ENCODE peak calls at places on chromosomes 1 and 21, in seven cellular contexts. L, K, G, B, Y, E and V are unnamed samples.

GRCh38 chr21:32240708-32241433 is 38.0 kb downstream of the MIS18A start:
- DNase-seq in E (no peak), B (no peak), Y (no peak), K (no peak), L (no peak), G (no peak), V (no peak)

GRCh38 chr1:41902125-41902524 is 16.6 kb downstream of the HIVEP3 start:
- DNase-seq in E (no peak), K (no peak), L (peak; percentile 68), Y (no peak), G (no peak), B (peak; percentile 87), V (no peak)

GRCh38 chr1:68384321-68384813 is 65.4 kb downstream of the RPE65 start:
- DNase-seq in Y (no peak), E (peak; percentile 31), K (no peak), B (peak; percentile 63), L (peak; percentile 99), G (no peak), V (no peak)

GRCh38 chr1:192491804-192492554 is 83.6 kb upstream of the RGS1 start:
- DNase-seq in B (no peak), K (no peak), G (no peak), L (peak; percentile 17), E (no peak), Y (no peak), V (no peak)

GRCh38 chr1:1068374-1069060 is 5.6 kb downstream of the RNF223 start:
- DNase-seq in Y (no peak), B (peak; percentile 80), G (no peak), K (no peak), E (no peak), L (no peak), V (no peak)

GRCh38 chr1:26142165-26142564 is 16.7 kb upstream of the FAM110D start:
- DNase-seq in G (no peak), B (no peak), Y (no peak), K (no peak), E (no peak), L (no peak), V (no peak)

GRCh38 chr1:5682626-5683235 is 309.5 kb downstream of the NPHP4 start:
- DNase-seq in G (no peak), B (no peak), Y (no peak), L (no peak), K (no peak), E (no peak), V (no peak)

GRCh38 chr1:218384576-218384975 is 39.4 kb downstream of the TGFB2 start:
- DNase-seq in G (no peak), L (peak; percentile 35), B (no peak), K (no peak), E (no peak), Y (no peak), V (no peak)

GRCh38 chr1:192524223-192524622 is 51.4 kb upstream of the RGS1 start:
- DNase-seq in K (no peak), L (peak; percentile 30), Y (no peak), B (no peak), E (no peak), G (no peak), V (no peak)

GRCh38 chr1:47689894-47690293 is 252.1 kb downstream of the FOXD2 start:
- DNase-seq in E (no peak), B (no peak), Y (no peak), K (no peak), L (no peak), G (no peak), V (no peak)

GRCh38 chr21:42351626-42352432 is 1.0 kb upstream of the TFF2 start:
- DNase-seq in B (no peak), L (no peak), Y (no peak), E (no peak), G (no peak), K (no peak), V (no peak)

GRCh38 chr21:42337830-42338729 is 12.7 kb downstream of the TFF2 start:
- DNase-seq in Y (peak; percentile 42), E (peak; percentile 46), G (peak; percentile 24), K (peak; percentile 61), B (peak; percentile 56), L (no peak), V (peak; percentile 78)

GRCh38 chr1:157162345-157162744 is 24.1 kb upstream of the ETV3 start:
- DNase-seq in K (no peak), Y (no peak), E (no peak), B (peak; percentile 11), G (no peak), L (peak; percentile 7), V (no peak)

GRCh38 chr1:225343618-225344017 is 84.2 kb downstream of the LBR start:
- DNase-seq in B (no peak), L (no peak), G (no peak), E (no peak), K (peak; percentile 93), Y (no peak), V (no peak)